ENCODE peak calls at places on chromosome 21, in seven cellular contexts. One of them, this sample, is unnamed.

GRCh38 chr21:29431680-29432079 is 133.0 kb downstream of the BACH1 start:
- DNase-seq in transverse colon: no peak
- DNase-seq in mesenchymal stem cell: no peak
- DNase-seq in NCI-H187: no peak
- DNase-seq in activated CD4-positive, alpha-beta T cell treated with anti-CD3 and anti-CD28 coated beads for 36 hours: no peak
- DNase-seq in SW480: no peak
- DNase-seq in neuronal stem cell: no peak
- DNase-seq in this sample: no peak

GRCh38 chr21:38621132-38621531 is 122.9 kb upstream of the ERG start:
- DNase-seq in transverse colon: no peak
- DNase-seq in mesenchymal stem cell: no peak
- DNase-seq in NCI-H187: no peak
- DNase-seq in activated CD4-positive, alpha-beta T cell treated with anti-CD3 and anti-CD28 coated beads for 36 hours: no peak
- DNase-seq in SW480: no peak
- DNase-seq in neuronal stem cell: no peak
- DNase-seq in this sample: no peak

GRCh38 chr21:45412909-45413581 is 8.1 kb downstream of the COL18A1 start:
- DNase-seq in transverse colon: no peak
- DNase-seq in mesenchymal stem cell: no peak
- DNase-seq in NCI-H187: no peak
- DNase-seq in activated CD4-positive, alpha-beta T cell treated with anti-CD3 and anti-CD28 coated beads for 36 hours: no peak
- DNase-seq in SW480: no peak
- DNase-seq in neuronal stem cell: no peak
- DNase-seq in this sample: no peak

GRCh38 chr21:32073190-32073589 is 200.4 kb downstream of the HUNK start:
- DNase-seq in transverse colon: no peak
- DNase-seq in mesenchymal stem cell: no peak
- DNase-seq in NCI-H187: no peak
- DNase-seq in activated CD4-positive, alpha-beta T cell treated with anti-CD3 and anti-CD28 coated beads for 36 hours: no peak
- DNase-seq in SW480: no peak
- DNase-seq in neuronal stem cell: no peak
- DNase-seq in this sample: no peak

GRCh38 chr21:44993321-44994015 is 53.6 kb downstream of the SLX9 start:
- DNase-seq in transverse colon: no peak
- DNase-seq in mesenchymal stem cell: no peak
- DNase-seq in NCI-H187: no peak
- DNase-seq in activated CD4-positive, alpha-beta T cell treated with anti-CD3 and anti-CD28 coated beads for 36 hours: no peak
- DNase-seq in SW480: no peak
- DNase-seq in neuronal stem cell: no peak
- DNase-seq in this sample: no peak

GRCh38 chr21:38824124-38824822 is 18.5 kb downstream of the ETS2 start:
- DNase-seq in transverse colon: peak
- DNase-seq in mesenchymal stem cell: peak
- DNase-seq in NCI-H187: no peak
- DNase-seq in activated CD4-positive, alpha-beta T cell treated with anti-CD3 and anti-CD28 coated beads for 36 hours: no peak
- DNase-seq in SW480: no peak
- DNase-seq in neuronal stem cell: no peak
- DNase-seq in this sample: no peak

GRCh38 chr21:45972353-45972715 is 9.2 kb upstream of the COL6A1 start:
- DNase-seq in transverse colon: peak
- DNase-seq in mesenchymal stem cell: no peak
- DNase-seq in NCI-H187: no peak
- DNase-seq in activated CD4-positive, alpha-beta T cell treated with anti-CD3 and anti-CD28 coated beads for 36 hours: no peak
- DNase-seq in SW480: no peak
- DNase-seq in neuronal stem cell: no peak
- DNase-seq in this sample: no peak

GRCh38 chr21:44285102-44285501 is 574 bp upstream of the AIRE start:
- DNase-seq in transverse colon: no peak
- DNase-seq in mesenchymal stem cell: no peak
- DNase-seq in NCI-H187: no peak
- DNase-seq in activated CD4-positive, alpha-beta T cell treated with anti-CD3 and anti-CD28 coated beads for 36 hours: no peak
- DNase-seq in SW480: no peak
- DNase-seq in neuronal stem cell: no peak
- DNase-seq in this sample: no peak

GRCh38 chr21:33031152-33031551 is 5.4 kb downstream of the OLIG2 start:
- DNase-seq in transverse colon: no peak
- DNase-seq in mesenchymal stem cell: no peak
- DNase-seq in NCI-H187: no peak
- DNase-seq in activated CD4-positive, alpha-beta T cell treated with anti-CD3 and anti-CD28 coated beads for 36 hours: no peak
- DNase-seq in SW480: no peak
- DNase-seq in neuronal stem cell: no peak
- DNase-seq in this sample: no peak

GRCh38 chr21:35229290-35229689 is 180.2 kb upstream of the RUNX1 start:
- DNase-seq in transverse colon: no peak
- DNase-seq in mesenchymal stem cell: peak
- DNase-seq in NCI-H187: no peak
- DNase-seq in activated CD4-positive, alpha-beta T cell treated with anti-CD3 and anti-CD28 coated beads for 36 hours: no peak
- DNase-seq in SW480: peak
- DNase-seq in neuronal stem cell: no peak
- DNase-seq in this sample: no peak

GRCh38 chr21:44260791-44261190 is 906 bp downstream of the DNMT3L start:
- DNase-seq in transverse colon: no peak
- DNase-seq in mesenchymal stem cell: no peak
- DNase-seq in NCI-H187: no peak
- DNase-seq in activated CD4-positive, alpha-beta T cell treated with anti-CD3 and anti-CD28 coated beads for 36 hours: no peak
- DNase-seq in SW480: no peak
- DNase-seq in neuronal stem cell: no peak
- DNase-seq in this sample: no peak

GRCh38 chr21:15870819-15871218 is 141.0 kb downstream of the USP25 start:
- DNase-seq in transverse colon: no peak
- DNase-seq in mesenchymal stem cell: no peak
- DNase-seq in NCI-H187: no peak
- DNase-seq in activated CD4-positive, alpha-beta T cell treated with anti-CD3 and anti-CD28 coated beads for 36 hours: no peak
- DNase-seq in SW480: no peak
- DNase-seq in neuronal stem cell: no peak
- DNase-seq in this sample: no peak

GRCh38 chr21:39593522-39593921 is 19.2 kb upstream of the B3GALT5 start:
- DNase-seq in transverse colon: no peak
- DNase-seq in mesenchymal stem cell: no peak
- DNase-seq in NCI-H187: no peak
- DNase-seq in activated CD4-positive, alpha-beta T cell treated with anti-CD3 and anti-CD28 coated beads for 36 hours: no peak
- DNase-seq in SW480: no peak
- DNase-seq in neuronal stem cell: no peak
- DNase-seq in this sample: no peak

GRCh38 chr21:45098867-45099266 is 24.5 kb downstream of the ADARB1 start:
- DNase-seq in transverse colon: no peak
- DNase-seq in mesenchymal stem cell: peak
- DNase-seq in NCI-H187: no peak
- DNase-seq in activated CD4-positive, alpha-beta T cell treated with anti-CD3 and anti-CD28 coated beads for 36 hours: no peak
- DNase-seq in SW480: peak
- DNase-seq in neuronal stem cell: no peak
- DNase-seq in this sample: no peak

GRCh38 chr21:45450741-45451740 is 46.1 kb downstream of the COL18A1 start:
- DNase-seq in transverse colon: no peak
- DNase-seq in mesenchymal stem cell: no peak
- DNase-seq in NCI-H187: no peak
- DNase-seq in activated CD4-positive, alpha-beta T cell treated with anti-CD3 and anti-CD28 coated beads for 36 hours: no peak
- DNase-seq in SW480: no peak
- DNase-seq in neuronal stem cell: no peak
- DNase-seq in this sample: no peak

GRCh38 chr21:30104246-30104645 is 62.4 kb downstream of the CLDN17 start:
- DNase-seq in transverse colon: no peak
- DNase-seq in mesenchymal stem cell: no peak
- DNase-seq in NCI-H187: no peak
- DNase-seq in activated CD4-positive, alpha-beta T cell treated with anti-CD3 and anti-CD28 coated beads for 36 hours: no peak
- DNase-seq in SW480: no peak
- DNase-seq in neuronal stem cell: no peak
- DNase-seq in this sample: no peak

GRCh38 chr21:32181415-32181814 is 97.4 kb downstream of the MIS18A start:
- DNase-seq in transverse colon: no peak
- DNase-seq in mesenchymal stem cell: no peak
- DNase-seq in NCI-H187: no peak
- DNase-seq in activated CD4-positive, alpha-beta T cell treated with anti-CD3 and anti-CD28 coated beads for 36 hours: no peak
- DNase-seq in SW480: no peak
- DNase-seq in neuronal stem cell: no peak
- DNase-seq in this sample: no peak

GRCh38 chr21:23887709-23888303 is 1719.5 kb downstream of the MRPL39 start:
- DNase-seq in transverse colon: peak
- DNase-seq in mesenchymal stem cell: no peak
- DNase-seq in NCI-H187: no peak
- DNase-seq in activated CD4-positive, alpha-beta T cell treated with anti-CD3 and anti-CD28 coated beads for 36 hours: peak
- DNase-seq in SW480: peak
- DNase-seq in neuronal stem cell: no peak
- DNase-seq in this sample: peak

GRCh38 chr21:25458484-25458883 is 148.8 kb downstream of the MRPL39 start:
- DNase-seq in transverse colon: no peak
- DNase-seq in mesenchymal stem cell: no peak
- DNase-seq in NCI-H187: no peak
- DNase-seq in activated CD4-positive, alpha-beta T cell treated with anti-CD3 and anti-CD28 coated beads for 36 hours: no peak
- DNase-seq in SW480: no peak
- DNase-seq in neuronal stem cell: no peak
- DNase-seq in this sample: no peak

GRCh38 chr21:37682908-37683307 is 233.3 kb downstream of the KCNJ6 start:
- DNase-seq in transverse colon: no peak
- DNase-seq in mesenchymal stem cell: no peak
- DNase-seq in NCI-H187: no peak
- DNase-seq in activated CD4-positive, alpha-beta T cell treated with anti-CD3 and anti-CD28 coated beads for 36 hours: no peak
- DNase-seq in SW480: no peak
- DNase-seq in neuronal stem cell: no peak
- DNase-seq in this sample: no peak

GRCh38 chr21:45056505-45056904 is 17.9 kb upstream of the ADARB1 start:
- DNase-seq in transverse colon: no peak
- DNase-seq in mesenchymal stem cell: no peak
- DNase-seq in NCI-H187: no peak
- DNase-seq in activated CD4-positive, alpha-beta T cell treated with anti-CD3 and anti-CD28 coated beads for 36 hours: no peak
- DNase-seq in SW480: no peak
- DNase-seq in neuronal stem cell: no peak
- DNase-seq in this sample: no peak

GRCh38 chr21:38790961-38791360 is 14.8 kb upstream of the ETS2 start:
- DNase-seq in transverse colon: no peak
- DNase-seq in mesenchymal stem cell: peak
- DNase-seq in NCI-H187: no peak
- DNase-seq in activated CD4-positive, alpha-beta T cell treated with anti-CD3 and anti-CD28 coated beads for 36 hours: no peak
- DNase-seq in SW480: no peak
- DNase-seq in neuronal stem cell: no peak
- DNase-seq in this sample: no peak

GRCh38 chr21:33394260-33394659 is 9.0 kb upstream of the IFNGR2 start:
- DNase-seq in transverse colon: peak
- DNase-seq in mesenchymal stem cell: no peak
- DNase-seq in NCI-H187: no peak
- DNase-seq in activated CD4-positive, alpha-beta T cell treated with anti-CD3 and anti-CD28 coated beads for 36 hours: no peak
- DNase-seq in SW480: no peak
- DNase-seq in neuronal stem cell: no peak
- DNase-seq in this sample: no peak

GRCh38 chr21:45611296-45611695 is 32.2 kb upstream of the PCBP3 start:
- DNase-seq in transverse colon: no peak
- DNase-seq in mesenchymal stem cell: no peak
- DNase-seq in NCI-H187: no peak
- DNase-seq in activated CD4-positive, alpha-beta T cell treated with anti-CD3 and anti-CD28 coated beads for 36 hours: no peak
- DNase-seq in SW480: no peak
- DNase-seq in neuronal stem cell: no peak
- DNase-seq in this sample: no peak

GRCh38 chr21:33266050-33266783 is at the start of gene IL10RB:
- DNase-seq in transverse colon: peak
- DNase-seq in mesenchymal stem cell: peak
- DNase-seq in NCI-H187: peak
- DNase-seq in activated CD4-positive, alpha-beta T cell treated with anti-CD3 and anti-CD28 coated beads for 36 hours: peak
- DNase-seq in SW480: peak
- DNase-seq in neuronal stem cell: peak
- DNase-seq in this sample: peak

GRCh38 chr21:26093094-26093493 is 77.5 kb downstream of the APP start:
- DNase-seq in transverse colon: no peak
- DNase-seq in mesenchymal stem cell: peak
- DNase-seq in NCI-H187: no peak
- DNase-seq in activated CD4-positive, alpha-beta T cell treated with anti-CD3 and anti-CD28 coated beads for 36 hours: no peak
- DNase-seq in SW480: no peak
- DNase-seq in neuronal stem cell: no peak
- DNase-seq in this sample: no peak

GRCh38 chr21:34017127-34017961 is 56.0 kb upstream of the MRPS6 start:
- DNase-seq in transverse colon: no peak
- DNase-seq in mesenchymal stem cell: no peak
- DNase-seq in NCI-H187: no peak
- DNase-seq in activated CD4-positive, alpha-beta T cell treated with anti-CD3 and anti-CD28 coated beads for 36 hours: no peak
- DNase-seq in SW480: no peak
- DNase-seq in neuronal stem cell: no peak
- DNase-seq in this sample: no peak

GRCh38 chr21:44496900-44497550 is 41.7 kb downstream of the LRRC3 start:
- DNase-seq in transverse colon: no peak
- DNase-seq in mesenchymal stem cell: no peak
- DNase-seq in NCI-H187: peak
- DNase-seq in activated CD4-positive, alpha-beta T cell treated with anti-CD3 and anti-CD28 coated beads for 36 hours: no peak
- DNase-seq in SW480: no peak
- DNase-seq in neuronal stem cell: no peak
- DNase-seq in this sample: no peak

This sample was measured in activated CD4-positive, alpha-beta memory T cell treated with anti-CD3 and anti-CD28 coated beads for 36 hours.